ENCODE peak calls at places on chromosomes 13 and 19, in five cellular contexts. T is RWPE1, P is cardiac fibroblast, E is retina, U is EH. R is an unnamed sample.

GRCh38 chr19:54179921-54180452 is 7.0 kb upstream of the TMC4 start:
- DNase-seq in P (peak), T (no peak), E (peak), U (peak), R (peak)

GRCh38 chr13:95233026-95233635 is 68.1 kb downstream of the ABCC4 start:
- DNase-seq in U (no peak), E (no peak), P (no peak), T (no peak), R (no peak)

GRCh38 chr13:109154146-109154545 is 524.7 kb downstream of the MYO16 start:
- DNase-seq in E (no peak), U (no peak), T (no peak), P (peak), R (no peak)

GRCh38 chr13:101915755-101916107 is 463.3 kb downstream of the ITGBL1 start:
- DNase-seq in T (no peak), U (no peak), E (no peak), P (no peak), R (no peak)

GRCh38 chr13:53174550-53174949 is 145.9 kb downstream of the OLFM4 start:
- DNase-seq in T (no peak), U (no peak), E (no peak), P (no peak), R (no peak)

GRCh38 chr13:112642061-112642460 is 47.8 kb upstream of the ATP11A start:
- DNase-seq in E (no peak), P (no peak), T (no peak), U (no peak), R (no peak)

GRCh38 chr19:595326-596262 is 5.9 kb downstream of the HCN2 start:
- DNase-seq in T (no peak), E (peak), U (no peak), P (no peak), R (no peak)

GRCh38 chr19:3671680-3672574 is 28.3 kb downstream of the PIP5K1C start:
- DNase-seq in U (peak), T (no peak), P (peak), E (peak), R (no peak)

GRCh38 chr13:98457053-98457452 is 119.9 kb downstream of the STK24 start:
- DNase-seq in T (no peak), E (no peak), U (no peak), P (no peak), R (no peak)

GRCh38 chr19:15288146-15288963 is 44.0 kb downstream of the BRD4 start:
- DNase-seq in U (peak), P (no peak), E (peak), T (no peak), R (peak)

GRCh38 chr19:42168206-42168605 is 36.0 kb upstream of the POU2F2 start:
- DNase-seq in P (no peak), U (no peak), E (no peak), T (no peak), R (no peak)

GRCh38 chr13:112064222-112064621 is 2.7 kb upstream of the SOX1 start:
- DNase-seq in E (no peak), T (no peak), U (no peak), P (no peak), R (no peak)

GRCh38 chr13:29594710-29595379 is 643 bp downstream of the SLC7A1 start:
- DNase-seq in T (peak), E (peak), P (peak), U (peak), R (peak)

GRCh38 chr13:99417151-99417820 is 84.0 kb upstream of the TM9SF2 start:
- DNase-seq in P (no peak), U (no peak), T (no peak), E (peak), R (no peak)

R was measured in adipocyte.